ENCODE peak calls at places on chromosomes 11 and 22, in six cellular contexts. F, Y, X, R, L and P are unnamed samples.

GRCh38 chr22:24952837-24953293 is 349 bp downstream of the KIAA1671 start:
- DNase-seq in F (peak), Y (peak), X (peak), R (no peak), L (peak), P (peak)

GRCh38 chr22:43110444-43110926 is at the start of gene BIK:
- DNase-seq in F (peak), Y (peak), X (no peak), R (peak), L (peak), P (peak)

GRCh38 chr11:76156971-76157427 is 49.3 kb downstream of the WNT11 start:
- DNase-seq in F (no peak), Y (no peak), X (no peak), R (no peak), L (no peak), P (no peak)

GRCh38 chr22:22880645-22881044 is 7.0 kb upstream of the IGLL5 start:
- DNase-seq in F (no peak), Y (no peak), X (no peak), R (no peak), L (peak), P (no peak)

GRCh38 chr22:23288301-23289129 is 108.2 kb downstream of the BCR start:
- DNase-seq in F (no peak), Y (no peak), X (no peak), R (no peak), L (no peak), P (no peak)

GRCh38 chr11:59574467-59574866 is 41.1 kb downstream of the OSBP start:
- DNase-seq in F (peak), Y (no peak), X (no peak), R (no peak), L (no peak), P (no peak)

GRCh38 chr11:87384078-87384729 is 346.5 kb downstream of the TMEM135 start:
- DNase-seq in F (no peak), Y (no peak), X (no peak), R (no peak), L (no peak), P (no peak)

GRCh38 chr11:13535819-13536218 is 40.0 kb upstream of the PTH start:
- DNase-seq in F (no peak), Y (peak), X (no peak), R (no peak), L (no peak), P (no peak)

GRCh38 chr11:83895516-83895915 is 609.3 kb upstream of the CCDC90B start:
- DNase-seq in F (no peak), Y (peak), X (no peak), R (no peak), L (no peak), P (no peak)

GRCh38 chr11:83006877-83007330 is 64.8 kb downstream of the RAB30 start:
- DNase-seq in F (no peak), Y (no peak), X (no peak), R (no peak), L (peak), P (peak)

GRCh38 chr22:38190581-38190980 is 9.0 kb upstream of the PLA2G6 start:
- DNase-seq in F (no peak), Y (no peak), X (no peak), R (no peak), L (no peak), P (no peak)

GRCh38 chr11:33970984-33971466 is 79.1 kb upstream of the LMO2 start:
- DNase-seq in F (peak), Y (peak), X (peak), R (peak), L (peak), P (peak)

GRCh38 chr11:3178349-3178748 is 13.2 kb upstream of the OSBPL5 start:
- DNase-seq in F (no peak), Y (no peak), X (no peak), R (no peak), L (no peak), P (no peak)